ENCODE peak calls at places on chromosome 10, in ten cellular contexts. One of them, this sample, is unnamed.

GRCh38 chr10:97648557-97649404 is 8.3 kb downstream of the PI4K2A start:
- DNase-seq in substantia nigra: no peak
- DNase-seq in PC-3: peak; percentile 91
- DNase-seq in dorsolateral prefrontal cortex: no peak
- DNase-seq in heart right ventricle: no peak
- DNase-seq in HT-29: no peak
- DNase-seq in AG09319: peak; percentile 70
- DNase-seq in suprapubic skin: no peak
- DNase-seq in CD4-positive, alpha-beta memory T cell: peak; percentile 33
- DNase-seq in astrocyte of the cerebellum: no peak
- DNase-seq in this sample: peak; percentile 89

GRCh38 chr10:50615654-50616053 is 8.1 kb downstream of the SGMS1 start:
- DNase-seq in substantia nigra: no peak
- DNase-seq in PC-3: no peak
- DNase-seq in dorsolateral prefrontal cortex: no peak
- DNase-seq in heart right ventricle: no peak
- DNase-seq in HT-29: no peak
- DNase-seq in AG09319: no peak
- DNase-seq in suprapubic skin: no peak
- DNase-seq in CD4-positive, alpha-beta memory T cell: no peak
- DNase-seq in astrocyte of the cerebellum: no peak
- DNase-seq in this sample: no peak

GRCh38 chr10:62373995-62374861 is at the start of gene ZNF365:
- DNase-seq in substantia nigra: peak; percentile 35
- DNase-seq in PC-3: peak; percentile 89
- DNase-seq in dorsolateral prefrontal cortex: peak; percentile 88
- DNase-seq in heart right ventricle: peak; percentile 16
- DNase-seq in HT-29: no peak
- DNase-seq in AG09319: no peak
- DNase-seq in suprapubic skin: no peak
- DNase-seq in CD4-positive, alpha-beta memory T cell: peak; percentile 47
- DNase-seq in astrocyte of the cerebellum: no peak
- DNase-seq in this sample: peak; percentile 27

GRCh38 chr10:110973400-110973799 is 54.0 kb downstream of the SHOC2 start:
- DNase-seq in substantia nigra: no peak
- DNase-seq in PC-3: no peak
- DNase-seq in dorsolateral prefrontal cortex: no peak
- DNase-seq in heart right ventricle: no peak
- DNase-seq in HT-29: no peak
- DNase-seq in AG09319: no peak
- DNase-seq in suprapubic skin: no peak
- DNase-seq in CD4-positive, alpha-beta memory T cell: no peak
- DNase-seq in astrocyte of the cerebellum: no peak
- DNase-seq in this sample: no peak

GRCh38 chr10:126521354-126521753 is 133.1 kb upstream of the ADAM12 start:
- DNase-seq in substantia nigra: no peak
- DNase-seq in PC-3: peak; percentile 86
- DNase-seq in dorsolateral prefrontal cortex: no peak
- DNase-seq in heart right ventricle: no peak
- DNase-seq in HT-29: peak; percentile 38
- DNase-seq in AG09319: no peak
- DNase-seq in suprapubic skin: no peak
- DNase-seq in CD4-positive, alpha-beta memory T cell: no peak
- DNase-seq in astrocyte of the cerebellum: peak; percentile 26
- DNase-seq in this sample: peak; percentile 45

GRCh38 chr10:118373786-118374185 is 31.7 kb upstream of the FAM204A start:
- DNase-seq in substantia nigra: no peak
- DNase-seq in PC-3: peak; percentile 21
- DNase-seq in dorsolateral prefrontal cortex: no peak
- DNase-seq in heart right ventricle: no peak
- DNase-seq in HT-29: no peak
- DNase-seq in AG09319: no peak
- DNase-seq in suprapubic skin: no peak
- DNase-seq in CD4-positive, alpha-beta memory T cell: no peak
- DNase-seq in astrocyte of the cerebellum: peak; percentile 34
- DNase-seq in this sample: peak; percentile 73

GRCh38 chr10:115092555-115093285 is 445 bp upstream of the ATRNL1 start:
- DNase-seq in substantia nigra: no peak
- DNase-seq in PC-3: no peak
- DNase-seq in dorsolateral prefrontal cortex: peak; percentile 30
- DNase-seq in heart right ventricle: peak; percentile 17
- DNase-seq in HT-29: no peak
- DNase-seq in AG09319: no peak
- DNase-seq in suprapubic skin: peak; percentile 59
- DNase-seq in CD4-positive, alpha-beta memory T cell: no peak
- DNase-seq in astrocyte of the cerebellum: peak; percentile 15
- DNase-seq in this sample: peak; percentile 62

GRCh38 chr10:73857446-73857845 is 16.9 kb downstream of the CAMK2G start:
- DNase-seq in substantia nigra: no peak
- DNase-seq in PC-3: no peak
- DNase-seq in dorsolateral prefrontal cortex: no peak
- DNase-seq in heart right ventricle: no peak
- DNase-seq in HT-29: no peak
- DNase-seq in AG09319: no peak
- DNase-seq in suprapubic skin: no peak
- DNase-seq in CD4-positive, alpha-beta memory T cell: no peak
- DNase-seq in astrocyte of the cerebellum: peak; percentile 52
- DNase-seq in this sample: peak; percentile 66

GRCh38 chr10:17438583-17438982 is 15.8 kb downstream of the ST8SIA6 start:
- DNase-seq in substantia nigra: no peak
- DNase-seq in PC-3: no peak
- DNase-seq in dorsolateral prefrontal cortex: no peak
- DNase-seq in heart right ventricle: no peak
- DNase-seq in HT-29: no peak
- DNase-seq in AG09319: no peak
- DNase-seq in suprapubic skin: no peak
- DNase-seq in CD4-positive, alpha-beta memory T cell: no peak
- DNase-seq in astrocyte of the cerebellum: no peak
- DNase-seq in this sample: no peak

GRCh38 chr10:49644035-49644345 is 30.2 kb downstream of the CHAT start:
- DNase-seq in substantia nigra: no peak
- DNase-seq in PC-3: no peak
- DNase-seq in dorsolateral prefrontal cortex: no peak
- DNase-seq in heart right ventricle: no peak
- DNase-seq in HT-29: no peak
- DNase-seq in AG09319: no peak
- DNase-seq in suprapubic skin: no peak
- DNase-seq in CD4-positive, alpha-beta memory T cell: no peak
- DNase-seq in astrocyte of the cerebellum: no peak
- DNase-seq in this sample: no peak

GRCh38 chr10:14131261-14131960 is 199.3 kb downstream of the FRMD4A start:
- DNase-seq in substantia nigra: no peak
- DNase-seq in PC-3: no peak
- DNase-seq in dorsolateral prefrontal cortex: no peak
- DNase-seq in heart right ventricle: no peak
- DNase-seq in HT-29: no peak
- DNase-seq in AG09319: no peak
- DNase-seq in suprapubic skin: no peak
- DNase-seq in CD4-positive, alpha-beta memory T cell: no peak
- DNase-seq in astrocyte of the cerebellum: no peak
- DNase-seq in this sample: no peak

GRCh38 chr10:52637592-52637991 is 135.0 kb downstream of the MBL2 start:
- DNase-seq in substantia nigra: no peak
- DNase-seq in PC-3: peak; percentile 99
- DNase-seq in dorsolateral prefrontal cortex: no peak
- DNase-seq in heart right ventricle: no peak
- DNase-seq in HT-29: peak; percentile 75
- DNase-seq in AG09319: no peak
- DNase-seq in suprapubic skin: no peak
- DNase-seq in CD4-positive, alpha-beta memory T cell: no peak
- DNase-seq in astrocyte of the cerebellum: no peak
- DNase-seq in this sample: no peak

GRCh38 chr10:48390933-48391845 is 84.7 kb downstream of the MAPK8 start:
- DNase-seq in substantia nigra: no peak
- DNase-seq in PC-3: peak; percentile 73
- DNase-seq in dorsolateral prefrontal cortex: no peak
- DNase-seq in heart right ventricle: no peak
- DNase-seq in HT-29: peak; percentile 80
- DNase-seq in AG09319: no peak
- DNase-seq in suprapubic skin: no peak
- DNase-seq in CD4-positive, alpha-beta memory T cell: peak; percentile 1
- DNase-seq in astrocyte of the cerebellum: peak; percentile 31
- DNase-seq in this sample: peak; percentile 66

GRCh38 chr10:114541081-114541833 is 116.8 kb downstream of the ABLIM1 start:
- DNase-seq in substantia nigra: no peak
- DNase-seq in PC-3: peak; percentile 62
- DNase-seq in dorsolateral prefrontal cortex: no peak
- DNase-seq in heart right ventricle: peak; percentile 41
- DNase-seq in HT-29: no peak
- DNase-seq in AG09319: peak; percentile 88
- DNase-seq in suprapubic skin: peak; percentile 89
- DNase-seq in CD4-positive, alpha-beta memory T cell: peak; percentile 88
- DNase-seq in astrocyte of the cerebellum: peak; percentile 76
- DNase-seq in this sample: peak; percentile 89

GRCh38 chr10:77075916-77076315 is 561.7 kb downstream of the KCNMA1 start:
- DNase-seq in substantia nigra: no peak
- DNase-seq in PC-3: no peak
- DNase-seq in dorsolateral prefrontal cortex: no peak
- DNase-seq in heart right ventricle: no peak
- DNase-seq in HT-29: no peak
- DNase-seq in AG09319: no peak
- DNase-seq in suprapubic skin: no peak
- DNase-seq in CD4-positive, alpha-beta memory T cell: no peak
- DNase-seq in astrocyte of the cerebellum: no peak
- DNase-seq in this sample: no peak

GRCh38 chr10:80196270-80196949 is 8.9 kb downstream of the ANXA11 start:
- DNase-seq in substantia nigra: no peak
- DNase-seq in PC-3: peak; percentile 100
- DNase-seq in dorsolateral prefrontal cortex: no peak
- DNase-seq in heart right ventricle: no peak
- DNase-seq in HT-29: peak; percentile 96
- DNase-seq in AG09319: no peak
- DNase-seq in suprapubic skin: no peak
- DNase-seq in CD4-positive, alpha-beta memory T cell: peak; percentile 42
- DNase-seq in astrocyte of the cerebellum: no peak
- DNase-seq in this sample: peak; percentile 57

GRCh38 chr10:131625041-131625440 is 275.8 kb upstream of the PPP2R2D start:
- DNase-seq in substantia nigra: no peak
- DNase-seq in PC-3: no peak
- DNase-seq in dorsolateral prefrontal cortex: no peak
- DNase-seq in heart right ventricle: no peak
- DNase-seq in HT-29: no peak
- DNase-seq in AG09319: no peak
- DNase-seq in suprapubic skin: no peak
- DNase-seq in CD4-positive, alpha-beta memory T cell: no peak
- DNase-seq in astrocyte of the cerebellum: no peak
- DNase-seq in this sample: no peak

GRCh38 chr10:83764681-83765080 is 374.6 kb upstream of the GHITM start:
- DNase-seq in substantia nigra: no peak
- DNase-seq in PC-3: no peak
- DNase-seq in dorsolateral prefrontal cortex: no peak
- DNase-seq in heart right ventricle: no peak
- DNase-seq in HT-29: no peak
- DNase-seq in AG09319: no peak
- DNase-seq in suprapubic skin: no peak
- DNase-seq in CD4-positive, alpha-beta memory T cell: no peak
- DNase-seq in astrocyte of the cerebellum: peak; percentile 1
- DNase-seq in this sample: peak; percentile 37

GRCh38 chr10:78634835-78635234 is 433.9 kb upstream of the ZMIZ1 start:
- DNase-seq in substantia nigra: no peak
- DNase-seq in PC-3: no peak
- DNase-seq in dorsolateral prefrontal cortex: no peak
- DNase-seq in heart right ventricle: no peak
- DNase-seq in HT-29: no peak
- DNase-seq in AG09319: no peak
- DNase-seq in suprapubic skin: no peak
- DNase-seq in CD4-positive, alpha-beta memory T cell: no peak
- DNase-seq in astrocyte of the cerebellum: no peak
- DNase-seq in this sample: peak; percentile 28

GRCh38 chr10:43237128-43237527 is 29.7 kb downstream of the RASGEF1A start:
- DNase-seq in substantia nigra: no peak
- DNase-seq in PC-3: no peak
- DNase-seq in dorsolateral prefrontal cortex: peak; percentile 5
- DNase-seq in heart right ventricle: no peak
- DNase-seq in HT-29: no peak
- DNase-seq in AG09319: no peak
- DNase-seq in suprapubic skin: peak; percentile 31
- DNase-seq in CD4-positive, alpha-beta memory T cell: no peak
- DNase-seq in astrocyte of the cerebellum: no peak
- DNase-seq in this sample: no peak

GRCh38 chr10:91409069-91409868 is 875 bp upstream of the HECTD2 start:
- DNase-seq in substantia nigra: peak; percentile 58
- DNase-seq in PC-3: peak; percentile 72
- DNase-seq in dorsolateral prefrontal cortex: peak; percentile 79
- DNase-seq in heart right ventricle: peak; percentile 81
- DNase-seq in HT-29: peak; percentile 72
- DNase-seq in AG09319: peak; percentile 62
- DNase-seq in suprapubic skin: peak; percentile 90
- DNase-seq in CD4-positive, alpha-beta memory T cell: no peak
- DNase-seq in astrocyte of the cerebellum: peak; percentile 69
- DNase-seq in this sample: peak; percentile 89

GRCh38 chr10:124180044-124180745 is 86.8 kb upstream of the CHST15 start:
- DNase-seq in substantia nigra: no peak
- DNase-seq in PC-3: no peak
- DNase-seq in dorsolateral prefrontal cortex: no peak
- DNase-seq in heart right ventricle: no peak
- DNase-seq in HT-29: no peak
- DNase-seq in AG09319: no peak
- DNase-seq in suprapubic skin: no peak
- DNase-seq in CD4-positive, alpha-beta memory T cell: no peak
- DNase-seq in astrocyte of the cerebellum: no peak
- DNase-seq in this sample: no peak

GRCh38 chr10:23341004-23341403 is 3.6 kb downstream of the C10orf67 start:
- DNase-seq in substantia nigra: no peak
- DNase-seq in PC-3: peak; percentile 5
- DNase-seq in dorsolateral prefrontal cortex: no peak
- DNase-seq in heart right ventricle: no peak
- DNase-seq in HT-29: peak; percentile 10
- DNase-seq in AG09319: no peak
- DNase-seq in suprapubic skin: no peak
- DNase-seq in CD4-positive, alpha-beta memory T cell: peak; percentile 33
- DNase-seq in astrocyte of the cerebellum: no peak
- DNase-seq in this sample: no peak

GRCh38 chr10:126017961-126018560 is 121.7 kb downstream of the FANK1 start:
- DNase-seq in substantia nigra: no peak
- DNase-seq in PC-3: peak; percentile 3
- DNase-seq in dorsolateral prefrontal cortex: no peak
- DNase-seq in heart right ventricle: no peak
- DNase-seq in HT-29: no peak
- DNase-seq in AG09319: peak; percentile 51
- DNase-seq in suprapubic skin: no peak
- DNase-seq in CD4-positive, alpha-beta memory T cell: no peak
- DNase-seq in astrocyte of the cerebellum: no peak
- DNase-seq in this sample: peak; percentile 10

GRCh38 chr10:120131183-120131582 is 238.7 kb downstream of the SEC23IP start:
- DNase-seq in substantia nigra: no peak
- DNase-seq in PC-3: peak; percentile 44
- DNase-seq in dorsolateral prefrontal cortex: no peak
- DNase-seq in heart right ventricle: no peak
- DNase-seq in HT-29: peak; percentile 36
- DNase-seq in AG09319: no peak
- DNase-seq in suprapubic skin: no peak
- DNase-seq in CD4-positive, alpha-beta memory T cell: no peak
- DNase-seq in astrocyte of the cerebellum: peak; percentile 5
- DNase-seq in this sample: peak; percentile 32

GRCh38 chr10:62577666-62578291 is 203.6 kb downstream of the ZNF365 start:
- DNase-seq in substantia nigra: no peak
- DNase-seq in PC-3: no peak
- DNase-seq in dorsolateral prefrontal cortex: no peak
- DNase-seq in heart right ventricle: no peak
- DNase-seq in HT-29: no peak
- DNase-seq in AG09319: no peak
- DNase-seq in suprapubic skin: no peak
- DNase-seq in CD4-positive, alpha-beta memory T cell: no peak
- DNase-seq in astrocyte of the cerebellum: no peak
- DNase-seq in this sample: peak; percentile 79

GRCh38 chr10:17222329-17222728 is 5.7 kb upstream of the VIM start:
- DNase-seq in substantia nigra: no peak
- DNase-seq in PC-3: no peak
- DNase-seq in dorsolateral prefrontal cortex: no peak
- DNase-seq in heart right ventricle: no peak
- DNase-seq in HT-29: no peak
- DNase-seq in AG09319: no peak
- DNase-seq in suprapubic skin: no peak
- DNase-seq in CD4-positive, alpha-beta memory T cell: no peak
- DNase-seq in astrocyte of the cerebellum: no peak
- DNase-seq in this sample: no peak

GRCh38 chr10:48450811-48451466 is 144.5 kb downstream of the MAPK8 start:
- DNase-seq in substantia nigra: no peak
- DNase-seq in PC-3: no peak
- DNase-seq in dorsolateral prefrontal cortex: no peak
- DNase-seq in heart right ventricle: no peak
- DNase-seq in HT-29: no peak
- DNase-seq in AG09319: no peak
- DNase-seq in suprapubic skin: no peak
- DNase-seq in CD4-positive, alpha-beta memory T cell: no peak
- DNase-seq in astrocyte of the cerebellum: no peak
- DNase-seq in this sample: no peak

This sample was measured in astrocyte of the spinal cord.